ENCODE peak calls at places on chromosome 14, in seven cellular contexts. A, N, T, J, D, E and W are unnamed samples.

GRCh38 chr14:20418501-20418909 is 5.2 kb upstream of the TEP1 start:
- DNase-seq in A (no peak), N (no peak), T (no peak), J (no peak), D (no peak), E (no peak), W (no peak)

GRCh38 chr14:75561013-75561432 is 17.4 kb upstream of the FLVCR2 start:
- DNase-seq in A (peak), N (peak), T (peak), J (peak), D (peak), E (peak), W (peak)

GRCh38 chr14:35932659-35933159 is 106.6 kb downstream of the BRMS1L start:
- DNase-seq in A (no peak), N (no peak), T (no peak), J (no peak), D (no peak), E (no peak), W (no peak)

GRCh38 chr14:72939630-72940029 is 13.4 kb downstream of the DCAF4 start:
- DNase-seq in A (no peak), N (no peak), T (no peak), J (no peak), D (no peak), E (no peak), W (no peak)

GRCh38 chr14:77657244-77657643 is 40.8 kb upstream of the SPTLC2 start:
- DNase-seq in A (no peak), N (no peak), T (no peak), J (no peak), D (no peak), E (no peak), W (no peak)

GRCh38 chr14:21795456-21795855 is 121.8 kb upstream of the OR4E1 start:
- DNase-seq in A (no peak), N (no peak), T (no peak), J (no peak), D (no peak), E (no peak), W (no peak)

GRCh38 chr14:66380143-66380542 is 106.0 kb upstream of the CCDC196 start:
- DNase-seq in A (no peak), N (no peak), T (no peak), J (no peak), D (no peak), E (no peak), W (no peak)

GRCh38 chr14:101364503-101365328 is 196.6 kb upstream of the DIO3 start:
- DNase-seq in A (no peak), N (no peak), T (no peak), J (no peak), D (no peak), E (no peak), W (no peak)

GRCh38 chr14:32203928-32204357 is 874 bp upstream of the RNU6-8 start:
- DNase-seq in A (no peak), N (peak), T (no peak), J (peak), D (no peak), E (no peak), W (no peak)

GRCh38 chr14:83733670-83734069 is 1796.3 kb upstream of the FLRT2 start:
- DNase-seq in A (no peak), N (no peak), T (no peak), J (no peak), D (no peak), E (no peak), W (peak)

GRCh38 chr14:61733972-61734371 is 28.2 kb upstream of the SNAPC1 start:
- DNase-seq in A (no peak), N (no peak), T (no peak), J (no peak), D (no peak), E (no peak), W (no peak)

GRCh38 chr14:83594874-83595273 is 1935.1 kb upstream of the FLRT2 start:
- DNase-seq in A (no peak), N (no peak), T (no peak), J (peak), D (no peak), E (no peak), W (no peak)

GRCh38 chr14:75025082-75025481 is 22.4 kb downstream of the EIF2B2 start:
- DNase-seq in A (peak), N (no peak), T (peak), J (no peak), D (no peak), E (peak), W (no peak)

GRCh38 chr14:65373011-65373670 is 39.4 kb upstream of the FUT8 start:
- DNase-seq in A (no peak), N (no peak), T (no peak), J (peak), D (no peak), E (no peak), W (no peak)

GRCh38 chr14:77489051-77489450 is 9.6 kb downstream of the ISM2 start:
- DNase-seq in A (no peak), N (no peak), T (no peak), J (no peak), D (no peak), E (no peak), W (no peak)

GRCh38 chr14:72961579-72962335 is 35.5 kb downstream of the DCAF4 start:
- DNase-seq in A (peak), N (no peak), T (peak), J (no peak), D (no peak), E (peak), W (peak)

GRCh38 chr14:72686832-72687231 is 207.1 kb downstream of the DPF3 start:
- DNase-seq in A (peak), N (no peak), T (no peak), J (no peak), D (no peak), E (no peak), W (no peak)

GRCh38 chr14:101380512-101380911 is 180.8 kb upstream of the DIO3 start:
- DNase-seq in A (no peak), N (no peak), T (no peak), J (no peak), D (no peak), E (no peak), W (no peak)

GRCh38 chr14:38174721-38175120 is 33.0 kb upstream of the SSTR1 start:
- DNase-seq in A (no peak), N (no peak), T (no peak), J (no peak), D (no peak), E (peak), W (no peak)

GRCh38 chr14:64671591-64671990 is 32.6 kb upstream of the PLEKHG3 start:
- DNase-seq in A (peak), N (peak), T (peak), J (no peak), D (no peak), E (peak), W (peak)

GRCh38 chr14:56120091-56120632 is 2.0 kb downstream of the PELI2 start:
- DNase-seq in A (peak), N (no peak), T (peak), J (no peak), D (no peak), E (no peak), W (peak)
- H3K9ac ChIP-seq in A (peak), N (no peak), T (peak), J (no peak), D (no peak), E (no peak), W (peak)

GRCh38 chr14:57812000-57812399 is 53.9 kb downstream of the SLC35F4 start:
- DNase-seq in A (no peak), N (no peak), T (no peak), J (no peak), D (no peak), E (no peak), W (peak)
- H3K23ac ChIP-seq in A (no peak), N (no peak), T (no peak), J (no peak), D (no peak), E (no peak), W (no peak)

GRCh38 chr14:91139776-91140175 is 25.9 kb downstream of the DGLUCY start:
- DNase-seq in A (no peak), N (no peak), T (no peak), J (no peak), D (no peak), E (no peak), W (no peak)
- H3K18ac ChIP-seq in A (no peak), N (no peak), T (no peak), J (no peak), D (no peak), E (no peak), W (no peak)

GRCh38 chr14:39491134-39491541 is 58.9 kb upstream of the FBXO33 start:
- DNase-seq in A (peak), N (no peak), T (peak), J (no peak), D (no peak), E (peak), W (peak)

GRCh38 chr14:39488600-39488999 is 56.4 kb upstream of the FBXO33 start:
- DNase-seq in A (peak), N (peak), T (peak), J (peak), D (no peak), E (no peak), W (peak)

DNA sequence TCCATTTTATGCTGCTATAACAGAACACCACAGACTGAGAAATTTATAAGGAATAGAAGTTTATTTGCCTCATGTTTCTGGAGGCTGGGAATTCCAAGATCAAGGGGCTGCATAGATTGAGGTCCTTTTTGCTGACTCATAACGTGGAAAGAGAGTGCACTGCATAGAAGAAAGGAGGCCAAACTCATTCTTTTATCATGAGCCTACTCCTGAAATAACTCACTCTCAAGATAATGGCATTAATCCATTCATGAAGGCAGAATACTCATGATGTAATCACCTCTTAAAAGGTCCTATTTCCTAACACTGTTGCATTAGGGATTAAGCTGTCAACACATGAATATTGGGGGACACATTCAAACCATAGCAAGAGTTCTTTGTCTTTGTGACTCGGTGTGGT is 60.0 kb upstream of the FBXO33 start:
- DNase-seq in A (peak), N (no peak), T (peak), J (no peak), D (no peak), E (peak), W (peak)
- H3K9ac ChIP-seq in A (no peak), N (no peak), T (peak), J (no peak), D (no peak), E (no peak), W (no peak)

GRCh38 chr14:92794547-92794941 is 439 bp downstream of the GOLGA5 start:
- DNase-seq in A (peak), N (no peak), T (peak), J (no peak), D (no peak), E (peak), W (peak)

GRCh38 chr14:92797935-92798653 is 4.0 kb downstream of the GOLGA5 start:
- DNase-seq in A (no peak), N (no peak), T (no peak), J (no peak), D (no peak), E (no peak), W (no peak)

GRCh38 chr14:92792885-92793284 is 1.2 kb upstream of the GOLGA5 start:
- DNase-seq in A (no peak), N (no peak), T (no peak), J (no peak), D (no peak), E (peak), W (peak)

GRCh38 chr14:92793709-92794546 is at the start of gene GOLGA5:
- DNase-seq in A (peak), N (peak), T (peak), J (peak), D (peak), E (peak), W (peak)

GRCh38 chr14:92794961-92795360 is 856 bp downstream of the GOLGA5 start:
- DNase-seq in A (no peak), N (no peak), T (no peak), J (no peak), D (no peak), E (peak), W (no peak)
- H3K23ac ChIP-seq in A (peak), N (no peak), T (no peak), J (no peak), D (no peak), E (no peak), W (no peak)

GRCh38 chr14:104537613-104537988 is 42.0 kb upstream of the C14orf180 start:
- DNase-seq in A (no peak), N (no peak), T (no peak), J (no peak), D (no peak), E (no peak), W (no peak)
- H3K18ac ChIP-seq in A (no peak), N (no peak), T (no peak), J (no peak), D (no peak), E (no peak), W (no peak)

GRCh38 chr14:54882521-54882920 is 20.1 kb downstream of the GCH1 start:
- DNase-seq in A (no peak), N (no peak), T (no peak), J (no peak), D (no peak), E (no peak), W (no peak)

GRCh38 chr14:54877703-54878021 is 25.0 kb downstream of the GCH1 start:
- DNase-seq in A (no peak), N (no peak), T (no peak), J (peak), D (peak), E (no peak), W (peak)

GRCh38 chr14:54877015-54877702 is 25.5 kb downstream of the GCH1 start:
- DNase-seq in A (peak), N (no peak), T (no peak), J (no peak), D (no peak), E (no peak), W (peak)

GRCh38 chr14:54881761-54882401 is 20.7 kb downstream of the GCH1 start:
- DNase-seq in A (peak), N (no peak), T (peak), J (no peak), D (no peak), E (no peak), W (no peak)

DNA sequence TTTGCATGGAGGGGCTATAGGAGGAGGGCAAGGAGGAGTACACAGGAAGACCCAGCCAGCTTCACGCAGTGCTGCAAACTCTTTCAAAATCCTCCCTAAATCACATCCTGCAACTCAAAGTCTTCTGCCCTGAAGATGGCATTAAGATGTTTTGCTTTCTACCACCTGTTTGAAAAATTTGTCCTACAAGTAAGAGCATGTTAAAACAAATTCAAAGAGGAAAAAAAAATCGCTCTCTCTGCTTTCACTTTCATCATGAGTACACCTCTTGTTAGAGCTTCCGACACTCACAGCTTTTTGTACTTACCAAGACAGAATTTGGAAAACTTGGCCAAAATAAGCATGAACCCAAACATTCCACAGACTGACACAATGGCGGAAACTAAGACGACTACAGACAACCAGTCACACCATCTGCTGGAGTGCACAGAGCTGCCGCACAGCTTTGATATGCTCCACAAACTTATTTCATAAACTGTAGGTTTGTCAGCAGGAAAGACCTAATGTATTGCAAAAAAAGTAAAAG is 21.3 kb downstream of the GCH1 start:
- DNase-seq in A (peak), N (no peak), T (no peak), J (no peak), D (no peak), E (peak), W (no peak)
- H3K9ac ChIP-seq in A (peak), N (no peak), T (peak), J (no peak), D (no peak), E (no peak), W (no peak)